ENCODE peak calls at places on chromosomes 5 and 9, in five cellular contexts. D is Peyer's patch, K is adipocyte, H is endodermal cell, B is body of pancreas. N is an unnamed sample.

GRCh38 chr5:129905467-129906176 is 1.4 kb downstream of the CHSY3 start:
- DNase-seq in D (peak; percentile 48), K (peak; percentile 55), H (peak; percentile 76), B (peak; percentile 20), N (no peak)

GRCh38 chr9:97503862-97504210 is 2.4 kb downstream of the TMOD1 start:
- DNase-seq in D (no peak), K (no peak), H (no peak), B (no peak), N (no peak)

GRCh38 chr9:106891286-106891685 is 28.3 kb downstream of the ZNF462 start:
- DNase-seq in D (no peak), K (no peak), H (no peak), B (no peak), N (no peak)

GRCh38 chr5:96691503-96692303 is 29.5 kb downstream of the CAST start:
- DNase-seq in D (no peak), K (peak; percentile 82), H (no peak), B (no peak), N (no peak)

GRCh38 chr5:82538339-82539034 is 260.3 kb upstream of the RPS23 start:
- DNase-seq in D (no peak), K (peak; percentile 93), H (no peak), B (no peak), N (no peak)

GRCh38 chr9:24041294-24041693 is 215.3 kb upstream of the ELAVL2 start:
- DNase-seq in D (no peak), K (no peak), H (no peak), B (no peak), N (no peak)

GRCh38 chr9:72600671-72601070 is 79.3 kb downstream of the TMC1 start:
- DNase-seq in D (no peak), K (no peak), H (no peak), B (no peak), N (no peak)

GRCh38 chr5:175344331-175345200 is 99.4 kb downstream of the DRD1 start:
- DNase-seq in D (no peak), K (no peak), H (no peak), B (no peak), N (peak; percentile 12)

GRCh38 chr5:34487202-34487879 is 168.8 kb upstream of the RAI14 start:
- DNase-seq in D (no peak), K (peak; percentile 96), H (no peak), B (peak; percentile 68), N (no peak)

GRCh38 chr9:36154213-36154952 is 14.8 kb upstream of the CCIN start:
- DNase-seq in D (no peak), K (no peak), H (peak; percentile 46), B (peak; percentile 23), N (no peak)

GRCh38 chr9:82923410-82924242 is 139.3 kb downstream of the RASEF start:
- DNase-seq in D (no peak), K (no peak), H (no peak), B (no peak), N (no peak)

GRCh38 chr9:23598994-23599393 is 227.0 kb downstream of the ELAVL2 start:
- DNase-seq in D (no peak), K (no peak), H (no peak), B (no peak), N (no peak)

GRCh38 chr5:109981979-109982378 is 292.3 kb downstream of the MAN2A1 start:
- DNase-seq in D (no peak), K (no peak), H (no peak), B (no peak), N (no peak)

GRCh38 chr5:88883059-88883565 is at the start of gene MEF2C:
- DNase-seq in D (peak; percentile 73), K (peak; percentile 85), H (peak; percentile 72), B (peak; percentile 63), N (peak; percentile 37)

GRCh38 chr9:8856686-8857329 is 1057.2 kb upstream of the DMAC1 start:
- DNase-seq in D (no peak), K (peak; percentile 3), H (no peak), B (no peak), N (no peak)

GRCh38 chr5:38738898-38739743 is 106.7 kb upstream of the OSMR start:
- DNase-seq in D (no peak), K (peak; percentile 9), H (no peak), B (no peak), N (no peak)

GRCh38 chr9:121278535-121279169 is 10.7 kb downstream of the GSN start:
- DNase-seq in D (no peak), K (peak; percentile 97), H (peak; percentile 81), B (peak; percentile 68), N (peak; percentile 50)

GRCh38 chr5:36414869-36415282 is 113.2 kb upstream of the RANBP3L start:
- DNase-seq in D (no peak), K (peak; percentile 83), H (peak; percentile 47), B (no peak), N (no peak)

GRCh38 chr5:154253807-154254206 is 63.3 kb downstream of the GALNT10 start:
- DNase-seq in D (no peak), K (no peak), H (no peak), B (no peak), N (no peak)

GRCh38 chr9:70852711-70853240 is 268.6 kb downstream of the TRPM3 start:
- DNase-seq in D (no peak), K (no peak), H (no peak), B (no peak), N (no peak)

GRCh38 chr9:137435980-137436760 is 5.0 kb downstream of the ENTPD8 start:
- DNase-seq in D (peak; percentile 89), K (peak; percentile 20), H (no peak), B (peak; percentile 98), N (no peak)

GRCh38 chr5:54608423-54609085 is 91.0 kb downstream of the SNX18 start:
- DNase-seq in D (no peak), K (no peak), H (no peak), B (no peak), N (no peak)

GRCh38 chr5:9059920-9060691 is 485.8 kb downstream of the SEMA5A start:
- DNase-seq in D (no peak), K (peak; percentile 81), H (peak; percentile 56), B (no peak), N (no peak)

GRCh38 chr9:13139641-13140171 is 139.8 kb downstream of the MPDZ start:
- DNase-seq in D (no peak), K (peak; percentile 89), H (no peak), B (no peak), N (no peak)

GRCh38 chr5:133736512-133736911 is 124.2 kb upstream of the FSTL4 start:
- DNase-seq in D (no peak), K (no peak), H (no peak), B (no peak), N (no peak)

GRCh38 chr5:37626266-37626665 is 213.6 kb downstream of the GDNF start:
- DNase-seq in D (no peak), K (no peak), H (no peak), B (no peak), N (no peak)

GRCh38 chr5:145365464-145365863 is 469.7 kb downstream of the PRELID2 start:
- DNase-seq in D (no peak), K (no peak), H (no peak), B (no peak), N (no peak)

GRCh38 chr5:102700126-102700851 is 54.8 kb upstream of the PAM start:
- DNase-seq in D (no peak), K (peak; percentile 45), H (no peak), B (no peak), N (no peak)

GRCh38 chr5:93117753-93118531 is 463.1 kb downstream of the NR2F1-AS1 start:
- DNase-seq in D (no peak), K (peak; percentile 22), H (no peak), B (no peak), N (no peak)

GRCh38 chr5:178576591-178577351 is 13.4 kb downstream of the COL23A1 start:
- DNase-seq in D (no peak), K (no peak), H (peak; percentile 83), B (no peak), N (no peak)

GRCh38 chr5:135289651-135290050 is 109.4 kb downstream of the MACROH2A1 start:
- DNase-seq in D (no peak), K (no peak), H (no peak), B (no peak), N (no peak)

GRCh38 chr5:53871050-53871449 is 310.6 kb downstream of the NDUFS4 start:
- DNase-seq in D (no peak), K (no peak), H (no peak), B (no peak), N (no peak)

GRCh38 chr5:170693701-170694100 is 89.8 kb upstream of the GABRP start:
- DNase-seq in D (no peak), K (no peak), H (peak; percentile 75), B (no peak), N (no peak)

DNA sequence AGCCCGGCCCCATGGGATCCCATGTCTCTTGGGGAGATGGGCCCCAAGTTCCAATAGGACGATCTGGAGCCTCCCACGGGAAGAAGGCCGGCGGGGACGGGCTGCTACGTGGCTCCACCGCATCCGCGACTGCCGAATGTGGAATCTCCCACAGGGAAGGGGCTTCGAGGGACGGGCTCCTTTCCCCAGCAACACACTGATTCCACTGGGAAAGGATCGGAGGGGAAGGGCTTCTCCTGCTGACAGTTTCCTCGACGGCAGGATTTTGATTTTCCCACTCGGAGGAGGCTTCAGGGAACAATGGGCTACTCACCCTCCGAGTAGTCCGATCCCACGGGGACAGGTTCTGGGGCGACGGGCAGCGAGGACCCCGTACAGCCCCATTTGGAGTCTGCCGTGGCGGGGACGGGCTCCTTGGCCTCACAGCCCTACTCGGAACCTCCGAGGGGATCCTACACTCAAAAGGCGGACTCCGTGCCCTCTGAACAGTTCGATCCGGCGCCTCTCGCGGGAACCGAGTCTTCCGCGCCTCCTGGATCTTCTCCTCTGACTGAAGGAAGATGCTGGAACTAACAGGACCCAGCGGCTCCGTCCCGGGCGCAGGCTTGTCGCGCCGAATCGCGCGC is 1.3 kb downstream of the PROB1 start:
- DNase-seq in D (peak; percentile 59), K (no peak), H (no peak), B (no peak), N (no peak)
- H3K4me1 ChIP-seq in D (no peaks in the 10 kb centered on the region), K (peaks cover 10% of the 10 kb centered on the region), H (peaks cover 7% of the 10 kb centered on the region), B (peaks cover 30% of the 10 kb centered on the region), N (peaks cover 6% of the 10 kb centered on the region)

GRCh38 chr9:134930404-134930803 is 12.7 kb upstream of the FCN1 start:
- DNase-seq in D (no peak), K (no peak), H (no peak), B (no peak), N (no peak)
- H3K4me1 ChIP-seq in D (no peaks in the 10 kb centered on the region), K (no peaks in the 10 kb centered on the region), H (peaks cover 6% of the 10 kb centered on the region), B (no peaks in the 10 kb centered on the region), N (no peaks in the 10 kb centered on the region)

GRCh38 chr9:26437056-26437711 is 455.4 kb downstream of the CAAP1 start:
- DNase-seq in D (no peak), K (no peak), H (no peak), B (no peak), N (no peak)
- H3K4me1 ChIP-seq in D (no peaks in the 10 kb centered on the region), K (no peaks in the 10 kb centered on the region), H (no peaks in the 10 kb centered on the region), B (no peaks in the 10 kb centered on the region), N (no peaks in the 10 kb centered on the region)

DNA sequence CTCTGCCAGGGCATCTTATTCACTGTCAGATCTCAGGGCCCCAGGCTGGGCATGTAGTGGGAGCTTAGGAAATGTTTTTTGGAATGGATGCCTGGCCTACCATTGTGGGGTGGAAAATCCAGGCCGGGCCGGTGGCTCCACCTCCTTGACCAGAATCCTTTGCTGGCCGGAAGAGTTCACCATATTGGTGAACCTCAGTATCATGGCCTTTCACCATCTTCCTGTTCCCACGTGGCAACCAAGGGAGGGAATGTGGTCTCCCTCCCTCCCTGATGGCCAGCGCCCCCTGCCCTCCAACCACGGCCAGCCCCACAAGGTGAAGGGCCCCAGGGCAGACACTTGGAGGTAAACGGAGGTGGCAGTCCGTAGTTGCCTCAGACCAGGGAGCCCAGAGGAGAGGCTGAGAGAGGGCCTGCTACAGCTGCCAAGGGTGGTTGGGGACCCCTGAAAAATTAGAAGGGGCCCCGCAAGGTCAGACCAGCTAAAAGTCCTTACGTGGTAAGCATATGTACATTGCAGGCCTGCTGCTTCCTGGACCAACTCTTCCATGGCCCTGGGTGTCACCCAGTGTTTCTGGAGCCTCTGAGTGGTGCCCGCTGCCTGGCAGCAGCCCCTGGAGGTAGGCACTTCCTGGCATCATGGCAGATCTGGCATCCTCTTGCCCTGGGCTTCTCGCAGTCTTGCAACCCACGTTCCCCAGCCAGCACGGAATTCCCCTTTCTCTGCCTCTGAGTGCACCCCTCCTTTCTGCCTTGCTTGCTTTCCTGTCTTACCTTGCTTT is 153.4 kb downstream of the RGS3 start:
- DNase-seq in D (peak; percentile 39), K (no peak), H (no peak), B (no peak), N (no peak)
- H3K4me1 ChIP-seq in D (no peaks in the 10 kb centered on the region), K (peaks cover 51% of the 10 kb centered on the region), H (peaks cover 20% of the 10 kb centered on the region), B (peaks cover 54% of the 10 kb centered on the region), N (peaks cover 86% of the 10 kb centered on the region)